ENCODE peak calls at places on chromosomes 3 and 15, in four cellular contexts. B is KBM-7, J is amniotic stem cell, V is hepatic stellate cell. O is an unnamed sample.

GRCh38 chr15:44081223-44082013 is 113.7 kb downstream of the FRMD5 start:
- DNase-seq in V (no peak), J (no peak), B (no peak), O (peak; percentile 65)

GRCh38 chr15:77836116-77836798 is 203.5 kb upstream of the LINGO1 start:
- DNase-seq in J (no peak), V (peak; percentile 81), B (no peak), O (peak; percentile 55)

GRCh38 chr15:65248506-65248905 is 37.2 kb upstream of the CILP start:
- DNase-seq in B (no peak), V (no peak), J (no peak), O (no peak)

GRCh38 chr3:12588039-12588673 is 31.3 kb downstream of the MKRN2 start:
- DNase-seq in B (no peak), J (no peak), V (no peak), O (peak; percentile 32)

GRCh38 chr3:141368925-141369794 is 856 bp downstream of the ZBTB38 start:
- DNase-seq in J (no peak), V (no peak), B (no peak), O (peak; percentile 83)

GRCh38 chr3:29677421-29677820 is 396.6 kb downstream of the RBMS3 start:
- DNase-seq in V (no peak), J (no peak), B (no peak), O (no peak)

GRCh38 chr15:29674661-29675533 is 147.4 kb downstream of the TJP1 start:
- DNase-seq in V (peak; percentile 76), B (no peak), J (no peak), O (peak; percentile 45)

GRCh38 chr3:111616417-111617105 is 21.4 kb upstream of the ZBED2 start:
- DNase-seq in J (no peak), V (no peak), B (no peak), O (no peak)

GRCh38 chr3:107674371-107674770 is 151.6 kb downstream of the BBX start:
- DNase-seq in J (no peak), V (no peak), B (no peak), O (no peak)

GRCh38 chr3:41125258-41125657 is 74.0 kb upstream of the CTNNB1 start:
- DNase-seq in B (no peak), V (no peak), J (no peak), O (no peak)

GRCh38 chr3:126522363-126522788 is 1.6 kb upstream of the CHST13 start:
- DNase-seq in B (peak; percentile 67), V (peak; percentile 87), J (peak; percentile 28), O (peak; percentile 68)

GRCh38 chr3:150349314-150350097 is 58.6 kb upstream of the TSC22D2 start:
- DNase-seq in B (no peak), J (no peak), V (no peak), O (no peak)

O was measured in dermis blood vessel endothelial cell.